ENCODE peak calls at places on chromosomes 7 and 10, in seven cellular contexts. L is H1, W is neural crest cell, Z is colonic mucosa, U is astrocyte of the spinal cord, G is cardiac fibroblast, M is Calu3. S is an unnamed sample.

GRCh38 chr10:132163278-132163765 is 23.4 kb upstream of the DPYSL4 start:
- DNase-seq in G (peak), L (peak), M (peak), U (no peak), W (peak), Z (peak), S (no peak)

GRCh38 chr7:26227987-26228386 is 26.4 kb downstream of the CBX3 start:
- DNase-seq in Z (no peak), W (no peak), G (no peak), U (no peak), L (no peak), M (no peak), S (no peak)

GRCh38 chr10:30384791-30385201 is 35.7 kb upstream of the MTPAP start:
- DNase-seq in G (peak), Z (no peak), M (peak), U (peak), L (no peak), W (peak), S (peak)

GRCh38 chr7:47355684-47356083 is 226.2 kb downstream of the TNS3 start:
- DNase-seq in U (no peak), W (no peak), M (no peak), Z (no peak), G (no peak), L (no peak), S (no peak)

GRCh38 chr7:134695321-134695860 is 48.7 kb downstream of the BPGM start:
- DNase-seq in L (no peak), W (no peak), U (peak), M (no peak), G (peak), Z (no peak), S (peak)

GRCh38 chr10:24718031-24718855 is 5.4 kb downstream of the ARHGAP21 start:
- DNase-seq in L (no peak), G (peak), W (no peak), M (no peak), Z (no peak), U (peak), S (peak)

GRCh38 chr7:53315986-53316385 is 280.6 kb downstream of the POM121L12 start:
- DNase-seq in L (no peak), Z (no peak), M (no peak), W (no peak), U (peak), G (no peak), S (no peak)

GRCh38 chr7:18771834-18772566 is 276.5 kb downstream of the HDAC9 start:
- DNase-seq in Z (no peak), U (no peak), M (no peak), G (peak), W (no peak), L (no peak), S (peak)

GRCh38 chr10:122290334-122290733 is 19.2 kb downstream of the BTBD16 start:
- DNase-seq in U (no peak), W (no peak), G (peak), M (no peak), Z (no peak), L (no peak), S (no peak)

DNA sequence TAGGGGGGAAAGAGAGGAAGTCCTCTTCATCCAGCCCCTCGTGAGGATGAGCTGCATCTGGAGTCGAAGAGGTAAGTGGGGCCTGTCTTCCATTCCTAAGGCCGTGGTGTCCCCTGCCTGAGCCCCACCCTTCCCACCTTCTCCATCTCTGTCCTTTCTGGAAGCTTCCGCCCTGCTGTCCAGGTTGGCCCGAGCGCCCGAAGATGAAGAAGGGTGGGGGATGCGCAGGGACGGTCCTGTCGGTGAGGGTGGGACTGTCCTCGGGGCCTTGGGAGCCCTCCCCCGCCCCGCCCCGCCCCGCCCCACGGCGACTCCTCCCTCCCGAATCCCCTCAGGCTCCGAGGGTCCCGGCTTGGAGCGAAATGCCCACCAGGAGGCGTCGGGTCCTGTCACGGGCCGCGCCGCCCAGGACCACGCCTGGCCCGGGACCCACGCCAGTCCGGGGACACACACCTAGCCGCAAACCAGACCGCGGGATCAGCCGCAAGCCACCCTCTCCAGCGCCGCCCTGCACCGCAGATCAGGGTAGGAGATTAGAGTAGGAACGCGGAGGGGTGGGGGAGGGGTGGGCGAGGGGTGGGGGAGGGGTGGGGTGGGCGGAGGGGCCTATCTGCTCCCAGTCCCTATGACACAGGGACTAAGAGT is 15.3 kb downstream of the GPRIN2 start:
- DNase-seq in G (no peak), W (peak), L (peak), M (peak), Z (peak), U (no peak), S (no peak)
- TF ChIP-seq CTCF in G (no peak), W (peak), L (peak), M (peak), Z (no peak), U (peak), S (peak)

GRCh38 chr10:21628023-21628422 is 94.0 kb downstream of the MLLT10 start:
- DNase-seq in W (no peak), G (no peak), L (no peak), U (no peak), Z (no peak), M (no peak), S (no peak)

GRCh38 chr10:21625623-21626229 is 91.7 kb downstream of the MLLT10 start:
- DNase-seq in L (no peak), U (no peak), G (no peak), Z (no peak), M (no peak), W (no peak), S (no peak)

GRCh38 chr10:21627331-21627730 is 93.3 kb downstream of the MLLT10 start:
- DNase-seq in M (no peak), L (no peak), W (no peak), U (no peak), G (no peak), Z (no peak), S (no peak)

GRCh38 chr10:21626457-21627161 is 92.6 kb downstream of the MLLT10 start:
- DNase-seq in G (peak), L (no peak), W (no peak), Z (no peak), U (peak), M (no peak), S (no peak)

DNA sequence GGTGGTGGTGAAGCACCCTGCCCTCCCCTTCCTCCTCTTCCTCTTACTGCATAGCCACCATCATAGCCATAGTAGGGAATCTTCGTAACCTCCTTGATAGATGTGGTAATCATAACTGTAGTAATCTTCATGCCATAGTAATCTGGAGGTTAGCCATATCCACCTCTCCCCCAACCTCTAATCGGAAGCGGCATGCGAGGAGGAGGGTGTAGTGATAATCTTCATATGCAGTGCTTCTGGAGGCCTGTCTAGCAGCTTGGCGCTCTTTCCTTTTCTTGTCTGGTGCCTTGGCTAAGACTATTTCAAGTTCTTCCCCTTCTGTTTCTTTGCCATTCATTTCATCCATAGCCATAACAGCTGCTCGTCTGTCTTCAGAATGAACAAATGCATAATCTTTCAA is 90.9 kb downstream of the MLLT10 start:
- DNase-seq in W (no peak), L (no peak), U (no peak), Z (no peak), M (no peak), G (no peak), S (no peak)
- TF ChIP-seq CTCF in W (no peak), L (no peak), U (no peak), Z (no peak), M (no peak), G (no peak), S (no peak)

GRCh38 chr10:27724287-27724686 is 21.3 kb downstream of the MKX start:
- DNase-seq in U (no peak), G (peak), W (no peak), M (no peak), L (no peak), Z (no peak), S (no peak)
- TF ChIP-seq CTCF in U (peak), G (no peak), W (peak), M (no peak), L (peak), Z (no peak), S (peak)

GRCh38 chr10:4851176-4851575 is 25.2 kb downstream of the AKR1E2 start:
- DNase-seq in W (no peak), Z (no peak), M (no peak), L (no peak), G (no peak), U (no peak), S (no peak)

GRCh38 chr10:4848341-4849041 is 22.5 kb downstream of the AKR1E2 start:
- DNase-seq in L (no peak), Z (no peak), G (no peak), U (no peak), M (no peak), W (no peak), S (no peak)

GRCh38 chr10:4849042-4849402 is 23.0 kb downstream of the AKR1E2 start:
- DNase-seq in U (no peak), W (no peak), L (no peak), M (no peak), Z (no peak), G (no peak), S (no peak)

GRCh38 chr10:4850400-4850799 is 24.4 kb downstream of the AKR1E2 start:
- DNase-seq in G (no peak), W (no peak), Z (no peak), L (no peak), M (no peak), U (no peak), S (no peak)

GRCh38 chr10:4849555-4850242 is 23.7 kb downstream of the AKR1E2 start:
- DNase-seq in L (peak), W (peak), M (peak), G (peak), U (peak), Z (peak), S (peak)
- TF ChIP-seq CTCF in L (peak), W (peak), M (peak), G (peak), U (peak), Z (peak), S (peak)